ENCODE peak calls at places on chromosomes 12 and 14, in four cellular contexts. M, F, R and A are unnamed samples.

GRCh38 chr14:73283592-73284379 is 46.5 kb downstream of the PAPLN start:
- DNase-seq in M (no peak), F (no peak), R (no peak), A (no peak)

GRCh38 chr14:100271247-100271939 is 32.4 kb downstream of the YY1 start:
- DNase-seq in M (no peak), F (no peak), R (no peak), A (no peak)

GRCh38 chr12:128971802-128972201 is 118.5 kb downstream of the GLT1D1 start:
- DNase-seq in M (no peak), F (peak), R (no peak), A (no peak)

GRCh38 chr12:133105620-133106019 is 24.5 kb downstream of the ZNF891 start:
- DNase-seq in M (no peak), F (no peak), R (no peak), A (no peak)

GRCh38 chr12:109880938-109881337 is 597 bp upstream of the GLTP start:
- DNase-seq in M (no peak), F (no peak), R (no peak), A (no peak)

GRCh38 chr14:75554482-75554881 is 23.9 kb upstream of the FLVCR2 start:
- DNase-seq in M (no peak), F (no peak), R (no peak), A (no peak)

GRCh38 chr12:132323171-132324010 is 6.0 kb downstream of the GALNT9 start:
- DNase-seq in M (no peak), F (no peak), R (no peak), A (no peak)

GRCh38 chr14:63290741-63291286 is 27.9 kb downstream of the GPHB5 start:
- DNase-seq in M (no peak), F (no peak), R (no peak), A (no peak)

GRCh38 chr14:92653162-92653651 is 95.2 kb downstream of the LGMN start:
- DNase-seq in M (no peak), F (peak), R (no peak), A (no peak)

GRCh38 chr14:90818715-90819114 is 2.5 kb upstream of the TTC7B start:
- DNase-seq in M (no peak), F (no peak), R (no peak), A (no peak)

GRCh38 chr14:90815817-90816662 is at the start of gene TTC7B:
- DNase-seq in M (no peak), F (peak), R (peak), A (no peak)

GRCh38 chr14:90814806-90815566 is 1.2 kb downstream of the TTC7B start:
- DNase-seq in M (no peak), F (no peak), R (no peak), A (no peak)

GRCh38 chr14:90815567-90815816 is 738 bp downstream of the TTC7B start:
- DNase-seq in M (no peak), F (no peak), R (no peak), A (no peak)

DNA sequence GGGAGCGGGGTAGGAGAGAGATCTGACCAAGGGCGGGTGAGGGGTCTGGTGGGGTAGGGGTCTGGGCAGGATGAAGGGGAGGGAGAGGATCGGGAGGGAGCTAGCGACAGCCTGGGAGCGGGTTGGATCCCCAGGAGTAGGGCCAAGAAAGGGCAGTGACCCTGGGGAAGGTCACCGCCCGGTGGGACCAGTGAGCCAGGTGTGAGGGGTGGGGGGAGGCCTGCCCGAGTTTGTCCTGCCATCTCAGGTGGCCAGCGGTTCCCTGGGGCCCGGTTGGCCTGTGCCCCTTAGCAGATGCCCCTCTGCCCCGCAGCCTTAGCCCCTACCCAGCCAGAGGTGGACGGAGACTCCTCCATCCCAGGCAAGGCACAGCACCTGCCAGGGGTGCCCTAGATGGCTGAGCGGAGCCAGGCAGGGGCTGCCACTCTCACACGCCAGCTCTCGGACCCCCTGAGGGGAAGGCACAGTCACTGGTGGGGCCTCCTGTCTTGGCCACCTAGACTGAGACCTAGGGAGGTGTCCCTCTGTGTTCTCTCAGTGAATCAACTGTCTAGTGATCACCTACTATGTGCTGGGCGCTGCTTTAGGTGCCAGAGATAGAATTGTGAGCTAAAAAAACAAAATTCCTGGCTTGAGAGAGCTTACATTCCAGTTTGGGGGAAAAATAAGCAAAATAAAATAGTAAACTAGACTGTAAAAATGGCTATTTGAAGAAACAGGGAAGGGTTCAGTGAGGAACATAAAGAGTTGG is 631 bp upstream of the TTC7B start:
- DNase-seq in M (no peak), F (no peak), R (no peak), A (no peak)
- TF ChIP-seq CTCF in M (no peak), F (no peak), R (no peak), A (no peak)

GRCh38 chr12:107027304-107028053 is 40.5 kb upstream of the MTERF2 start:
- DNase-seq in M (peak), F (peak), R (peak), A (peak)
- H3K4me3 ChIP-seq in M (no peak), F (no peak), R (no peak), A (no peak)

DNA sequence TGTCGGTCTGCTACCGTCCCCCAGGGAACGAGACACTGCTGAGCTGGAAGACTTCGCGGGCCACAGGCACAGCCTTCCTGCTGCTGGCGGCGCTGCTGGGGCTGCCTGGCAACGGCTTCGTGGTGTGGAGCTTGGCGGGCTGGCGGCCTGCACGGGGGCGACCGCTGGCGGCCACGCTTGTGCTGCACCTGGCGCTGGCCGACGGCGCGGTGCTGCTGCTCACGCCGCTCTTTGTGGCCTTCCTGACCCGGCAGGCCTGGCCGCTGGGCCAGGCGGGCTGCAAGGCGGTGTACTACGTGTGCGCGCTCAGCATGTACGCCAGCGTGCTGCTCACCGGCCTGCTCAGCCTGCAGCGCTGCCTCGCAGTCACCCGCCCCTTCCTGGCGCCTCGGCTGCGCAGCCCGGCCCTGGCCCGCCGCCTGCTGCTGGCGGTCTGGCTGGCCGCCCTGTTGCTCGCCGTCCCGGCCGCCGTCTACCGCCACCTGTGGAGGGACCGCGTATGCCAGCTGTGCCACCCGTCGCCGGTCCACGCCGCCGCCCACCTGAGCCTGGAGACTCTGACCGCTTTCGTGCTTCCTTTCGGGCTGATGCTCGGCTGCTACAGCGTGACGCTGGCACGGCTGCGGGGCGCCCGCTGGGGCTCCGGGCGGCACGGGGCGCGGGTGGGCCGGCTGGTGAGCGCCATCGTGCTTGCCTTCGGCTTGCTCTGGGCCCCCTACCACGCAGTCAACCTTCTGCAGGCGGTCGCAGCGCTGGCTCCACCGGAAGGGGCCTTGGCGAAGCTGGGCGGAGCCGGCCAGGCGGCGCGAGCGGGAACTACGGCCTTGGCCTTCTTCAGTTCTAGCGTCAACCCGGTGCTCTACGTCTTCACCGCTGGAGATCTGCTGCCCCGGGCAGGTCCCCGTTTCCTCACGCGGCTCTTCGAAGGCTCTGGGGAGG is at the start of gene LTB4R:
- DNase-seq in M (peak), F (peak), R (no peak), A (peak)
- TF ChIP-seq CTCF in M (peak), F (peak), R (no peak), A (peak)

GRCh38 chr12:6612247-6612646 is 5.1 kb upstream of the CHD4 start:
- DNase-seq in M (no peak), F (no peak), R (no peak), A (no peak)
- H3K4me3 ChIP-seq in M (no peak), F (no peak), R (no peak), A (no peak)

GRCh38 chr12:106790020-106790419 is 15.5 kb downstream of the RIC8B start:
- DNase-seq in M (no peak), F (no peak), R (no peak), A (no peak)
- TF ChIP-seq CTCF in M (peak), F (no peak), R (no peak), A (peak)

GRCh38 chr12:51626629-51627028 is 35.6 kb downstream of the SCN8A start:
- DNase-seq in M (no peak), F (no peak), R (no peak), A (no peak)
- H3K4me3 ChIP-seq in M (no peak), F (no peak), R (no peak), A (no peak)

GRCh38 chr12:122886851-122887816 is 8.8 kb downstream of the VPS37B start:
- DNase-seq in M (no peak), F (peak), R (no peak), A (peak)
- TF ChIP-seq CTCF in M (no peak), F (no peak), R (no peak), A (no peak)

DNA sequence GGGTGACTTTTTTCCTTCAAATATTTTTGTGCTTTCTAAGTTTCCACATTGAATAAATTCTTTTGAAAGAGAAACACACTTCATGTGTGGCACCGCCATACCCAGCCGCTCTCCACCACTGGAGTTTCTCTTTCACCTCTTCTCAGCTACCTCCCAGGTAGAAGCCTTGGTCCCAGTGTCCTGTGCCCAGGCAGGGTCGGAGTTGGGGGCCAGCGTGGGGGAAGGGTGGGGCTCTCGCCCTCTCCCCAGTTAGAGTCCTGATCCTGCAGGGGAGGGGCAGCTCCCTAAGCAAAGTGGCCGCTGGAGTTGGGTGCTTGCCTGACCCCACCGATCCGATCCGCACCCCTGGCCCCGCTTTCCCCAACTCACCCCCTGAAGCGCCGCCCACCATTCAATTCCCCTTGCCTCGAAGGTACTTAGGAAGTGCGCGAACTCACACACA is 817 bp downstream of the CLMN start:
- DNase-seq in M (no peak), F (no peak), R (no peak), A (no peak)
- H3K4me3 ChIP-seq in M (peak), F (peak), R (peak), A (peak)

DNA sequence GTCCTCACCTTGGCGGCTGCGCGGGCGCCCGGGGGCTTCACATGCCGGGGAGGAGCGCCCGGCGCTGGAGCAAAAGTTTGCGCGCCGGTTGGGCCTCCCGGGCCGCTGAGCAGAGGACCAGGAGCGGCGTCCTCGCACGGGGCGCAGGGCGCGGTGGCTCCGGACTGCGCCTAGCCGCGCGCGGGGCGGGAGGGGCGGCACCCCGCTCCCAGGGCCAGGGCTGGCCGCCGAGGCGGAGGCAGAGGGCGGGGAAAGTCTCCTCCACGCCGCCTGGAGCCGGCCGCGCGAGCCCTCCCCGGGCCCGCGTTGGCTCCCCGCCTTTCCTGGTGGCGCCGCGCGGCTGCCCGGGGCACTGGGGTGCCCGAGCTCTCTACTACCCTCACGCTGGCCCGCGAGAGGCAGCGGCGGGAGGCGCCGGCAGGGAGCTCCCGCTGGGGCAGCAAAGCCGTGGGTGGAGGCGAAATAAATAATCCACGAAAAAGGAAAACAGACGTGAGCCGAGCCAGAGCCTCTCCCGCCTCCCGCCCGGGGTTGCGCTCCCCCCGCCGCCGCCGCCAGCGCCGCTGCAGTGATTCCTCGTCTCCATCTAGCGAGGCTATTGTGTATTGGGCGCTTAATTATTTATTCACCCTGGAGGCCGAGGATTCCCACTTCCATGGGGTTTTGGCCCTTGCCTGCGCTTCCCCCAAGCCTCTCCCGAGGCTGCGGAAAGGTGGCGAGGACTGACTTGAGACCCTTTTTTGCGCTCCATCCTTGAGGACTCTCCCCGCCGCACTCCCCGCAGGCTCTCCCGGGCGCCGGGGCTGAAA is 476 bp upstream of the PRIMA1 start:
- DNase-seq in M (no peak), F (no peak), R (peak), A (no peak)
- TF ChIP-seq CTCF in M (no peak), F (no peak), R (no peak), A (no peak)

DNA sequence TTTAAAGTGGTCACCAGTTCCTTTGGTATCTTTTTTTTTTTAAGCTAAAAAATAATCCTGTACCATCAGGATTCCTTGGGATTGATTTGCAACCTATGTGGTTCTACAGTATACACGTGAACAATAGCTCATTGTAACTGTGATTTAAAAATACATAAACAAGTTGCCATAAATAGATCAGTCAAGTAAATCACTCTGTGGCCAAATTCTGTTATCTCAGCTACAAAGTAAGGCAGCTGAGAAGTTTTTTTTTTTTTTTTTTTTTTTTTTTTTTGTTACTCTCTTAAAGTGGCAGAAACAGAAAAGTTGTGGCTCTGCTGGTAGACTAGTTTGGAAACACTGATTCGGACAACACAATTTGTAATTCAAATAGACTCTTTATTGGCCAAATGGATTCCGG is 104.5 kb downstream of the PRICKLE1 start:
- DNase-seq in M (no peak), F (no peak), R (no peak), A (no peak)
- H3K4me3 ChIP-seq in M (no peak), F (no peak), R (no peak), A (no peak)